ENCODE peak calls at places on chromosomes 13 and 19, in nine cellular contexts. Y, E, A, Q, D, W, B, Z and F are unnamed samples.
A peak's percentile ranks its signal among the peaks of the same experiment; 100 is the strongest.

GRCh38 chr19:29623726-29624488 is 17.8 kb downstream of the POP4 start:
- DNase-seq in Z (peak; percentile 73), E (no peak), B (no peak), W (no peak), D (no peak), A (no peak), Y (no peak), Q (no peak), F (no peak)

GRCh38 chr13:95552208-95552538 is 347 bp upstream of the CLDN10 start:
- DNase-seq in A (no peak), Q (no peak), D (no peak), B (no peak), E (no peak), W (no peak), Y (no peak), Z (no peak), F (no peak)

GRCh38 chr19:10936661-10937084 is 8.1 kb downstream of the TIMM29 start:
- DNase-seq in A (no peak), D (no peak), Q (peak; percentile 80), B (peak; percentile 66), E (peak; percentile 94), W (peak; percentile 89), Z (peak; percentile 23), Y (peak; percentile 48), F (peak; percentile 82)

GRCh38 chr13:23407996-23408395 is 25.5 kb downstream of the SACS start:
- DNase-seq in Z (no peak), A (no peak), W (no peak), D (no peak), Q (no peak), B (no peak), Y (no peak), E (no peak), F (no peak)

GRCh38 chr19:10701955-10702307 is 692 bp downstream of the QTRT1 start:
- DNase-seq in Y (no peak), Z (peak; percentile 49), D (no peak), B (peak; percentile 83), W (peak; percentile 39), Q (no peak), E (peak; percentile 32), A (no peak), F (no peak)

GRCh38 chr19:13839193-13839937 is 37.6 kb upstream of the NANOS3 start:
- DNase-seq in W (peak; percentile 96), Z (peak; percentile 90), B (no peak), A (peak; percentile 95), E (peak; percentile 94), Q (peak; percentile 83), Y (no peak), D (peak; percentile 58), F (peak; percentile 81)

GRCh38 chr19:3184847-3185481 is 766 bp upstream of the NCLN start:
- DNase-seq in Q (no peak), Y (peak; percentile 8), D (peak; percentile 35), B (peak; percentile 67), Z (peak; percentile 69), A (no peak), W (peak; percentile 80), E (no peak), F (no peak)

GRCh38 chr13:98478134-98479129 is 98.5 kb downstream of the STK24 start:
- DNase-seq in Z (peak; percentile 47), A (no peak), Y (no peak), Q (peak; percentile 48), B (peak; percentile 97), D (no peak), W (peak; percentile 84), E (peak; percentile 26), F (no peak)

GRCh38 chr19:49349567-49349966 is 12.6 kb downstream of the TEAD2 start:
- DNase-seq in A (no peak), Q (no peak), E (no peak), B (no peak), Y (no peak), D (no peak), W (no peak), Z (no peak), F (no peak)

GRCh38 chr19:3818479-3818878 is 32.3 kb upstream of the MATK start:
- DNase-seq in Y (peak; percentile 13), E (peak; percentile 48), A (no peak), Z (peak; percentile 41), W (peak; percentile 67), Q (peak; percentile 16), D (no peak), B (no peak), F (no peak)

GRCh38 chr19:11031421-11032070 is 57.7 kb upstream of the LDLR start:
- DNase-seq in W (no peak), Z (no peak), Y (no peak), E (no peak), Q (no peak), A (no peak), D (no peak), B (no peak), F (no peak)

GRCh38 chr19:53511933-53512374 is 26.0 kb upstream of the ZNF331 start:
- DNase-seq in W (peak; percentile 67), E (peak; percentile 63), Y (peak; percentile 46), D (no peak), A (peak; percentile 74), Q (peak; percentile 61), Z (peak; percentile 52), B (peak; percentile 79), F (peak; percentile 45)

GRCh38 chr19:15398501-15399233 is 19.1 kb upstream of the AKAP8 start:
- DNase-seq in Q (no peak), W (no peak), B (no peak), A (no peak), D (no peak), Y (no peak), Z (no peak), E (no peak), F (no peak)

GRCh38 chr19:10138879-10139795 is 19.4 kb upstream of the EIF3G start:
- DNase-seq in W (no peak), B (no peak), Z (no peak), Q (no peak), D (no peak), A (no peak), Y (no peak), E (no peak), F (no peak)

GRCh38 chr19:41350735-41351338 is 2.9 kb downstream of the TGFB1 start:
- DNase-seq in A (no peak), Q (peak; percentile 20), D (no peak), E (no peak), B (no peak), Z (no peak), Y (no peak), W (peak; percentile 31), F (no peak)

GRCh38 chr19:50550594-50550966 is 17.7 kb downstream of the LRRC4B start:
- DNase-seq in D (no peak), B (no peak), A (no peak), Q (no peak), E (no peak), W (no peak), Z (no peak), Y (no peak), F (no peak)

GRCh38 chr13:45413826-45414312 is 4.3 kb downstream of the SLC25A30 start:
- DNase-seq in Q (no peak), A (no peak), Z (no peak), E (no peak), Y (no peak), B (no peak), D (no peak), W (no peak), F (no peak)

GRCh38 chr13:43905435-43906031 is 25.8 kb downstream of the LACC1 start:
- DNase-seq in A (no peak), Z (no peak), Q (peak; percentile 72), D (no peak), W (peak; percentile 77), B (peak; percentile 8), Y (no peak), E (peak; percentile 80), F (peak; percentile 23)